ENCODE peak calls at places on chromosomes 6 and 20, in ten cellular contexts. C is body of pancreas, H is A549, P is tibial artery, K is PC-3, D is adipocyte, Z is HCT116, G is heart right ventricle, Y is cardiac muscle cell, F is uterus. U is an unnamed sample.

GRCh38 chr6:168370310-168370991 is 50.9 kb upstream of the DACT2 start:
- DNase-seq in C (peak; percentile 73), H (peak; percentile 72), P (peak; percentile 57), K (peak; percentile 50), D (no peak), Z (peak; percentile 32), G (peak; percentile 65), Y (peak; percentile 81), F (peak; percentile 88), U (peak; percentile 96)

GRCh38 chr6:39280247-39280731 is 33.9 kb downstream of the KCNK17 start:
- DNase-seq in C (peak; percentile 63), H (peak; percentile 21), P (no peak), K (peak; percentile 86), D (no peak), Z (peak; percentile 69), G (no peak), Y (no peak), F (no peak), U (no peak)

GRCh38 chr6:9799582-9799981 is 615.3 kb downstream of the TFAP2A start:
- DNase-seq in C (no peak), H (no peak), P (no peak), K (no peak), D (no peak), Z (no peak), G (no peak), Y (no peak), F (no peak), U (no peak)

GRCh38 chr6:13331516-13332348 is 3.4 kb upstream of the TBC1D7 start:
- DNase-seq in C (no peak), H (no peak), P (no peak), K (peak; percentile 73), D (peak; percentile 78), Z (peak; percentile 19), G (no peak), Y (peak; percentile 45), F (no peak), U (no peak)

GRCh38 chr20:43893930-43894329 is 20.7 kb upstream of the TOX2 start:
- DNase-seq in C (no peak), H (no peak), P (no peak), K (no peak), D (no peak), Z (no peak), G (no peak), Y (no peak), F (no peak), U (no peak)

GRCh38 chr20:46021361-46022359 is 7.4 kb upstream of the SLC12A5 start:
- DNase-seq in C (no peak), H (peak; percentile 69), P (no peak), K (peak; percentile 61), D (peak; percentile 34), Z (no peak), G (no peak), Y (peak; percentile 95), F (no peak), U (no peak)

GRCh38 chr20:43558412-43559146 is at the start of gene SGK2:
- DNase-seq in C (peak; percentile 93), H (peak; percentile 90), P (no peak), K (peak; percentile 76), D (peak; percentile 70), Z (no peak), G (no peak), Y (peak; percentile 43), F (no peak), U (no peak)

GRCh38 chr20:46150982-46151381 is 32.9 kb downstream of the CD40 start:
- DNase-seq in C (no peak), H (no peak), P (no peak), K (no peak), D (no peak), Z (no peak), G (no peak), Y (no peak), F (no peak), U (no peak)

GRCh38 chr6:137226682-137227081 is 7.5 kb upstream of the IFNGR1 start:
- DNase-seq in C (no peak), H (no peak), P (no peak), K (no peak), D (no peak), Z (no peak), G (no peak), Y (no peak), F (no peak), U (no peak)

GRCh38 chr6:130961148-130961547 is 101.9 kb downstream of the EPB41L2 start:
- DNase-seq in C (no peak), H (no peak), P (no peak), K (no peak), D (no peak), Z (no peak), G (no peak), Y (no peak), F (no peak), U (no peak)

GRCh38 chr20:25005220-25005619 is 12.7 kb upstream of the APMAP start:
- DNase-seq in C (peak; percentile 50), H (no peak), P (no peak), K (peak; percentile 39), D (peak; percentile 41), Z (no peak), G (peak; percentile 34), Y (no peak), F (peak; percentile 60), U (no peak)

GRCh38 chr20:10658876-10659632 is 14.7 kb downstream of the JAG1 start:
- DNase-seq in C (no peak), H (no peak), P (no peak), K (no peak), D (no peak), Z (no peak), G (no peak), Y (no peak), F (no peak), U (no peak)

DNA sequence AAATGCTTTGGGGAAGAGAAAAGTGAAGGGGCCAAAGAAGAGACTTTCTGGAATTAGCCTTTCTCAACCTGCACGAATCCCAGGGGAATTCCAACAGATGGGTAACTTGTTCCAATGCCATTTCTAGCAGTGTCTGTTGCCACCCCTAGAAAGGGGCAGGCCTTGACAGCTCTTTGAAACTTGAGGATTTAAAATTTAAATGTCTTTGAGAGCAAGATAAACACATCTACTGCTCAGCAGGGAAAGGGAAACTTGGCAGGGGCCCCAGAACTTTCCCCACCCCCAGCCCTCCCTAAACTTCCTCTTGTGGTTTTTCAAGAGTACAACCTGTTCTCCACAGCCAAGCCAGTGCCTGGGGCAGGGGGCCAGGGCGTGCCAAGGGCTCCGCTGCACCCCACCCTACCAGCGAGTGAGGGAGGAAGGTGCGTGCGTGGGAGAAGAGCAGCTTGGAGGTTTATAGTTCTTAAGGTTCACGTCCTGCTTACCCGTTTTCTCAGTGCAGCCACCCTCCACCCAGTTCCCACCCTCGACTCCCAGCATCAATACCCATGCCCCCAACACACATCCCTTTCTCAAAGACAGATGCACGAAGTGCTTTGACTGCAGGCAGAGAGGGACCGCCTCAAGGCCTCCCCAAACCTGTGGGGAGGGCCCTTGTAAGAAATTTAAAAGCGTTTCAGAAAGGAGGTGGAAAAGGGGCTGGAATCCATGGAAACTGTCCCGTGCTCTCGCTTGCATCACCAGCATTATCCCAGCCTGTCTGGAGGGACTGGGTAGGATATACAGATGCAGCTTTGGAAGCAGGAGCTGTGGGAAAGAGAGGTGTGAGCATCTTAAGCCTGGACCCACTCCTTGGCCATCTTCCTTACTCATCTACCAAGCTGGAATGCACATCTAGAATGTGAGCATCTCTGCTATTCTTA is 4.5 kb upstream of the TAF8 start:
- DNase-seq in C (peak; percentile 97), H (no peak), P (peak; percentile 94), K (peak; percentile 95), D (peak; percentile 94), Z (peak; percentile 33), G (peak; percentile 90), Y (peak; percentile 56), F (peak; percentile 92), U (peak; percentile 92)
- H3K4me1 ChIP-seq in C (peaks cover 57% of the 10 kb centered on the region), H (peaks cover 66% of the 10 kb centered on the region), P (peaks cover 59% of the 10 kb centered on the region), K (peaks cover 27% of the 10 kb centered on the region), D (peaks cover 63% of the 10 kb centered on the region), Z (peaks cover 39% of the 10 kb centered on the region), G (peaks cover 82% of the 10 kb centered on the region), Y (peaks cover 13% of the 10 kb centered on the region), F (peaks cover 9% of the 10 kb centered on the region), U (no peaks in the 10 kb centered on the region)

GRCh38 chr20:37190354-37190753 is 11.0 kb upstream of the MROH8 start:
- DNase-seq in C (no peak), H (no peak), P (no peak), K (no peak), D (no peak), Z (no peak), G (no peak), Y (no peak), F (no peak), U (no peak)
- H3K4me1 ChIP-seq in C (peaks cover 59% of the 10 kb centered on the region), H (peaks cover 3% of the 10 kb centered on the region), P (peaks cover 12% of the 10 kb centered on the region), K (peaks cover 5% of the 10 kb centered on the region), D (peaks cover 9% of the 10 kb centered on the region), Z (no peaks in the 10 kb centered on the region), G (peaks cover 52% of the 10 kb centered on the region), Y (no peaks in the 10 kb centered on the region), F (no peaks in the 10 kb centered on the region), U (no peaks in the 10 kb centered on the region)

GRCh38 chr6:154229796-154230195 is 126.8 kb downstream of the IPCEF1 start:
- DNase-seq in C (no peak), H (no peak), P (no peak), K (no peak), D (no peak), Z (no peak), G (no peak), Y (no peak), F (no peak), U (no peak)
- H3K4me1 ChIP-seq in C (no peaks in the 10 kb centered on the region), H (no peaks in the 10 kb centered on the region), P (no peaks in the 10 kb centered on the region), K (no peaks in the 10 kb centered on the region), D (peaks cover 6% of the 10 kb centered on the region), Z (no peaks in the 10 kb centered on the region), G (no peaks in the 10 kb centered on the region), Y (no peaks in the 10 kb centered on the region), F (no peaks in the 10 kb centered on the region), U (no peaks in the 10 kb centered on the region)

GRCh38 chr20:61909028-61909427 is 156.7 kb downstream of the TAF4 start:
- DNase-seq in C (no peak), H (no peak), P (no peak), K (no peak), D (no peak), Z (no peak), G (no peak), Y (no peak), F (no peak), U (no peak)

GRCh38 chr20:61913423-61914225 is 152.1 kb downstream of the TAF4 start:
- DNase-seq in C (no peak), H (no peak), P (no peak), K (no peak), D (no peak), Z (no peak), G (no peak), Y (no peak), F (no peak), U (no peak)

GRCh38 chr20:61909821-61910220 is 155.9 kb downstream of the TAF4 start:
- DNase-seq in C (no peak), H (no peak), P (no peak), K (no peak), D (no peak), Z (no peak), G (no peak), Y (no peak), F (no peak), U (no peak)

GRCh38 chr20:61912665-61913422 is 152.8 kb downstream of the TAF4 start:
- DNase-seq in C (no peak), H (no peak), P (no peak), K (no peak), D (no peak), Z (no peak), G (no peak), Y (no peak), F (no peak), U (no peak)

DNA sequence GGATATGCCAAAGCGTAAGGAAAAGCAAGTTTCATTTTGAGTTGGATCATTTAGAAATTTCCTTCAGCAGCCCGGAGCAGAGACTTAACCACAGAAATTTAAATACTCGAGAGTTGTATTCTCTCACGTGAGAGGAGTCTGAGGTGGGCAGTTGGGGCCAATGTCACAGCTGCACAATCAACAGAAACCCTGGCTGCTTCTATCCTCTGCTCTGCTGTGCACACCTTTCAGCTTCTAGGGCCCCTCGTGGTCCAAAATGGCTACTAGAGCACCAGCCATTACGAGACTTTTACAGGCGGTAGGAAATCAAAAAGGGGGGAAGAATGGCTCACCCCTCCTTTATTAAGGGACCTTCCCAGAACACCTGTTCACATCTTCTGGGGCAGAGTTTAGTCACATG is 153.9 kb downstream of the TAF4 start:
- DNase-seq in C (no peak), H (no peak), P (no peak), K (no peak), D (no peak), Z (no peak), G (no peak), Y (no peak), F (no peak), U (no peak)
- H3K4me1 ChIP-seq in C (no peaks in the 10 kb centered on the region), H (no peaks in the 10 kb centered on the region), P (no peaks in the 10 kb centered on the region), K (no peaks in the 10 kb centered on the region), D (no peaks in the 10 kb centered on the region), Z (no peaks in the 10 kb centered on the region), G (no peaks in the 10 kb centered on the region), Y (no peaks in the 10 kb centered on the region), F (no peaks in the 10 kb centered on the region), U (no peaks in the 10 kb centered on the region)

U was measured in aorta.